ENCODE peak calls at places on chromosome 21, in eight cellular contexts. L is psoas muscle, B is mesendoderm, Y is KBM-7, I is posterior vena cava, A is coronary artery, V is substantia nigra, H is NCI-H460. J is an unnamed sample.

GRCh38 chr21:42939581-42940413 is 14.4 kb upstream of the ERVH48-1 start:
- DNase-seq in Y (no peak), I (peak), H (peak), L (peak), B (no peak), A (peak), V (peak), J (peak)

GRCh38 chr21:46545363-46545762 is 59.5 kb downstream of the S100B start:
- DNase-seq in I (no peak), V (no peak), Y (no peak), L (no peak), B (no peak), A (no peak), H (no peak), J (no peak)

GRCh38 chr21:38148046-38148445 is 108.7 kb upstream of the KCNJ15 start:
- DNase-seq in A (no peak), H (no peak), V (no peak), I (no peak), L (no peak), Y (no peak), B (peak), J (no peak)

GRCh38 chr21:39580744-39581143 is 32.0 kb upstream of the B3GALT5 start:
- DNase-seq in I (no peak), Y (no peak), B (no peak), A (no peak), L (no peak), V (no peak), H (no peak), J (no peak)

GRCh38 chr21:44793269-44794030 is 8.2 kb downstream of the UBE2G2 start:
- DNase-seq in V (no peak), Y (peak), B (peak), A (peak), L (peak), H (peak), I (no peak), J (no peak)

GRCh38 chr21:29403291-29403690 is 104.6 kb downstream of the BACH1 start:
- DNase-seq in H (no peak), L (no peak), A (no peak), B (no peak), I (no peak), Y (no peak), V (no peak), J (no peak)

GRCh38 chr21:31370893-31371652 is 27.0 kb upstream of the TIAM1 start:
- DNase-seq in A (no peak), I (no peak), L (no peak), V (peak), H (no peak), B (no peak), Y (no peak), J (no peak)

GRCh38 chr21:38067086-38067739 is 151.0 kb upstream of the KCNJ6 start:
- DNase-seq in B (no peak), H (no peak), A (no peak), L (peak), I (no peak), V (no peak), Y (no peak), J (no peak)

GRCh38 chr21:33657124-33657842 is 15.0 kb downstream of the ITSN1 start:
- DNase-seq in H (no peak), V (no peak), A (no peak), L (no peak), B (no peak), I (no peak), Y (peak), J (no peak)

GRCh38 chr21:35368326-35368725 is 319.2 kb upstream of the RUNX1 start:
- DNase-seq in Y (no peak), B (no peak), L (no peak), A (no peak), I (no peak), H (no peak), V (no peak), J (no peak)

GRCh38 chr21:19340303-19340702 is 936.7 kb upstream of the TMPRSS15 start:
- DNase-seq in I (no peak), V (no peak), L (no peak), A (no peak), B (no peak), Y (no peak), H (no peak), J (no peak)